ENCODE peak calls at places on chromosomes 16 and 17, in four cellular contexts. U is CD4-positive, alpha-beta memory T cell; T is GM23248; M is neuronal stem cell. I is an unnamed sample.

GRCh38 chr17:60089097-60089844 is 10.6 kb upstream of the HEATR6 start:
- DNase-seq in U (no peak), T (no peak), M (no peak), I (no peak)

GRCh38 chr17:32281011-32281451 is 15.4 kb downstream of the RHBDL3 start:
- DNase-seq in U (no peak), T (no peak), M (peak), I (peak)

GRCh38 chr17:79907855-79908254 is 68.6 kb upstream of the CBX4 start:
- DNase-seq in U (no peak), T (peak), M (no peak), I (no peak)

GRCh38 chr17:28524476-28525415 is 18.6 kb downstream of the FOXN1 start:
- DNase-seq in U (no peak), T (peak), M (no peak), I (no peak)

GRCh38 chr17:58254803-58255202 is 16.4 kb downstream of the LPO start:
- DNase-seq in U (no peak), T (no peak), M (no peak), I (no peak)

GRCh38 chr17:7848131-7848579 is 6.7 kb upstream of the TMEM88 start:
- DNase-seq in U (no peak), T (no peak), M (no peak), I (no peak)

GRCh38 chr17:47949197-47949759 is 7.9 kb downstream of the PNPO start:
- DNase-seq in U (peak), T (peak), M (peak), I (peak)

GRCh38 chr16:54447606-54448440 is 161.2 kb upstream of the IRX3 start:
- DNase-seq in U (no peak), T (peak), M (no peak), I (no peak)

DNA sequence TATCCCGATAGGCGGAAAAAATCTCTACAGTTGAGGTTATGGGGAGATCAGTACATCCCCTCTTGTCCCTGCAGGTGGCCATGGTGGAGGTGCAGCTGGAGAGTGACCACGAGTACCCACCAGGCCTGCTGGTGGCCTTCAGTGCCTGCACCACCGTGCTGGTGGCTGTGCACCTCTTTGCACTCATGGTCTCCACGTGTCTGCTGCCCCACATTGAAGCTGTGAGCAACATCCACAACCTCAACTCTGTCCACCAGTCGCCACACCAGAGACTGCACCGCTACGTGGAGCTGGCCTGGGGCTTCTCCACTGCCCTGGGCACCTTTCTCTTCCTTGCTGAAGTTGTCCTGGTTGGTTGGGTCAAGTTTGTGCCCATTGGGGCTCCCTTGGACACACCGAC is 4.2 kb downstream of the ORAI3 start:
- DNase-seq in U (no peak), T (no peak), M (no peak), I (no peak)
- H3K27ac ChIP-seq in U (no peak), T (no peak), M (no peak), I (peak)

GRCh38 chr16:22299036-22299435 is 1.8 kb downstream of the POLR3E start:
- DNase-seq in U (no peak), T (no peak), M (no peak), I (no peak)
- H3K27ac ChIP-seq in U (peak), T (peak), M (no peak), I (peak)

GRCh38 chr16:66959645-66960177 is 1.4 kb upstream of the CES3 start:
- DNase-seq in U (no peak), T (no peak), M (no peak), I (peak)
- H3K27ac ChIP-seq in U (no peak), T (no peak), M (no peak), I (no peak)

DNA sequence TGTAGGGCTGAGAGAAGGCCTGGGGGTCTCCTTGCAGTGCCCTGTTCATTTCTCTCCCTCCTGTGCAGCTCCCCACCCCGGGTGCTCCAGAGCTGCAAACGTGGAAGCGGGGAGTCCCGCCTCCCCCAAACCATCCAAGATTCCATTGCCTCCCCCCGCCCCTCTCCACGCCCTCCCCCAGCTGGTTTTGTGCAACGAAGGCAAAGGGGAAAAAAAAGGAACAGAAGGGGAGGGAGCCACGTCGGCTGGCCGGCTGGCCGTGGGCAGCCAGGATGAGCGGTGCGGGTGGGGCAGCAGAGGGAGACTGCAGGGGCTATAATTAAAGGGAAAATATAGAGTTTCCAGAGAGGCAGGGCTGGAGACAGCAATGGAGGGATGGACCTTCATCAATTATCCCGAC is 1.7 kb upstream of the COL1A1 start:
- DNase-seq in U (no peak), T (peak), M (no peak), I (no peak)
- H3K27ac ChIP-seq in U (no peak), T (peak), M (no peak), I (no peak)

GRCh38 chr16:85613609-85614337 is 651 bp downstream of the GSE1 start:
- DNase-seq in U (no peak), T (peak), M (no peak), I (peak)

GRCh38 chr16:85611455-85612190 is 1.5 kb upstream of the GSE1 start:
- DNase-seq in U (peak), T (peak), M (peak), I (peak)

GRCh38 chr16:85612801-85613608 is at the start of gene GSE1:
- DNase-seq in U (peak), T (peak), M (peak), I (peak)

GRCh38 chr16:85611205-85611454 is 2.0 kb upstream of the GSE1 start:
- DNase-seq in U (no peak), T (peak), M (no peak), I (no peak)

DNA sequence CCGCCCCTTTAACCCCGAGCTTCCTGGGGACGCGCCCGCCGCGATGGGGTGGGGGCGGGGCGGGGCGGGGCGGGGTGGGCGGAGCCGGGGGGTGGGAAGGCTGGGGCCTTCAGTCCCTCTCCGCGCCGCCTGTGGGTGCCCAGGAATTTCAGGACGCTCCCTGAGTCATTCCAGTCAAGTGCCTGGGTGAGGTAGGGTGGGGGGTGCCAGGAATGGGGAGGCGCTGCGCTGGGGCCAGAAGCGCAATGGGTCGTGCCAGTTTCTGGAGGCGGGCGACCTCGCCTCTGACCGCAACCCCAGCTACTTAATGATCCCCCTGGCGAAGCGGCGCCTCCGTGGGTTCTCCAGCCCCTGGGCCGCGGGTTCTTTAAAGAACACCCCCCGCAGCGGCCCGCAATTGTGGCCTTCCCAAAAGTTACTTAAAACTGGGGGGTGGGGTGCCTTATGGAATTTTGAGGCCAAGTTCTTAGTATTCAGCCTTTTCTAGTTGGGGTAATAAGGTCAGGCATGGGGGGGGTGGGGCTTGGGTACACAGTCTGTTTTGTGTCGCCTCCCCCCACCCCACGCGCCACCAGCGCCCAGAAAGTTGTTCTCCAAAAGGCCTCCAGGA is 826 bp upstream of the GSE1 start:
- DNase-seq in U (peak), T (peak), M (peak), I (peak)
- H3K27ac ChIP-seq in U (no peak), T (peak), M (no peak), I (peak)

GRCh38 chr17:42275527-42276358 is 448 bp downstream of the STAT5B start:
- DNase-seq in U (peak), T (no peak), M (no peak), I (no peak)
- H3K27ac ChIP-seq in U (peak), T (no peak), M (peak), I (peak)